ENCODE peak calls at places on chromosomes 13 and 19, in nine cellular contexts. Z is stomach, D is GM23338, M is heart right ventricle, X is right lobe of liver, V is brain microvascular endothelial cell, N is left lung, F is psoas muscle, R is transverse colon. L is an unnamed sample. For H3K36me3, the result is how much of the 10 kb centered on the place peaks cover.

GRCh38 chr13:49869514-49869913 is 66.6 kb downstream of the SPRYD7 start:
- DNase-seq in Z (no peak), D (peak), M (no peak), X (no peak), V (peak), N (no peak), F (no peak), R (no peak), L (no peak)

GRCh38 chr13:102799544-102800144 is 725 bp downstream of the BIVM start:
- DNase-seq in Z (peak), D (peak), M (peak), X (peak), V (peak), N (peak), F (no peak), R (peak), L (no peak)

GRCh38 chr13:26681036-26681435 is 79.5 kb downstream of the GPR12 start:
- DNase-seq in Z (no peak), D (no peak), M (no peak), X (no peak), V (no peak), N (no peak), F (no peak), R (no peak), L (no peak)

GRCh38 chr13:25833761-25834160 is 218.1 kb downstream of the SHISA2 start:
- DNase-seq in Z (no peak), D (no peak), M (no peak), X (no peak), V (no peak), N (no peak), F (no peak), R (no peak), L (no peak)

GRCh38 chr13:106100261-106100919 is 435.1 kb downstream of the EFNB2 start:
- DNase-seq in Z (peak), D (peak), M (no peak), X (no peak), V (no peak), N (no peak), F (no peak), R (peak), L (peak)

GRCh38 chr19:17909017-17909732 is 23.6 kb upstream of the CCDC124 start:
- DNase-seq in Z (no peak), D (peak), M (no peak), X (no peak), V (no peak), N (no peak), F (no peak), R (no peak), L (no peak)

GRCh38 chr19:43699506-43700367 is 16.1 kb upstream of the IRGC start:
- DNase-seq in Z (peak), D (peak), M (peak), X (peak), V (peak), N (peak), F (peak), R (peak), L (peak)

GRCh38 chr19:729564-730381 is 21.0 kb downstream of the PALM start:
- DNase-seq in Z (no peak), D (no peak), M (no peak), X (no peak), V (no peak), N (no peak), F (no peak), R (no peak), L (no peak)

GRCh38 chr13:40480012-40480914 is 186.2 kb downstream of the FOXO1 start:
- DNase-seq in Z (no peak), D (no peak), M (no peak), X (no peak), V (no peak), N (no peak), F (no peak), R (no peak), L (no peak)

GRCh38 chr19:12984143-12984627 is 11.1 kb upstream of the NFIX start:
- DNase-seq in Z (no peak), D (no peak), M (no peak), X (no peak), V (no peak), N (no peak), F (no peak), R (no peak), L (no peak)

GRCh38 chr19:5308471-5309437 is 31.9 kb downstream of the PTPRS start:
- DNase-seq in Z (peak), D (no peak), M (peak), X (no peak), V (peak), N (peak), F (no peak), R (peak), L (no peak)

GRCh38 chr13:71034018-71034417 is 833.0 kb downstream of the DACH1 start:
- DNase-seq in Z (no peak), D (no peak), M (no peak), X (no peak), V (no peak), N (no peak), F (no peak), R (no peak), L (no peak)

GRCh38 chr13:102970542-102970941 is 95.7 kb downstream of the SLC10A2 start:
- DNase-seq in Z (no peak), D (no peak), M (no peak), X (no peak), V (no peak), N (no peak), F (no peak), R (no peak), L (peak)

GRCh38 chr19:31351212-31352193 is 2.3 kb upstream of the TSHZ3 start:
- DNase-seq in Z (no peak), D (peak), M (peak), X (no peak), V (peak), N (no peak), F (no peak), R (peak), L (peak)

GRCh38 chr19:54660967-54661366 is 1.8 kb upstream of the LILRB4 start:
- DNase-seq in Z (no peak), D (no peak), M (no peak), X (no peak), V (no peak), N (no peak), F (no peak), R (no peak), L (no peak)

GRCh38 chr13:30968734-30969335 is 36.4 kb downstream of the TEX26 start:
- DNase-seq in Z (no peak), D (no peak), M (no peak), X (no peak), V (no peak), N (no peak), F (no peak), R (no peak), L (no peak)

GRCh38 chr19:18119243-18120105 is 21.9 kb downstream of the MAST3 start:
- DNase-seq in Z (no peak), D (peak), M (no peak), X (no peak), V (no peak), N (no peak), F (no peak), R (peak), L (peak)

GRCh38 chr13:101757446-101758039 is 305.1 kb downstream of the ITGBL1 start:
- DNase-seq in Z (no peak), D (peak), M (no peak), X (no peak), V (no peak), N (no peak), F (no peak), R (no peak), L (peak)

GRCh38 chr13:114148521-114148855 is 16.1 kb upstream of the RASA3 start:
- DNase-seq in Z (peak), D (no peak), M (no peak), X (no peak), V (no peak), N (no peak), F (no peak), R (peak), L (peak)

GRCh38 chr19:2150794-2151338 is 500 bp downstream of the AP3D1 start:
- DNase-seq in Z (no peak), D (no peak), M (peak), X (no peak), V (no peak), N (no peak), F (peak), R (peak), L (no peak)

GRCh38 chr19:41263042-41263849 is 926 bp upstream of the HNRNPUL1 start:
- DNase-seq in Z (peak), D (peak), M (peak), X (peak), V (peak), N (peak), F (peak), R (peak), L (peak)

GRCh38 chr19:13689050-13689449 is 75.3 kb upstream of the MRI1 start:
- DNase-seq in Z (no peak), D (peak), M (no peak), X (no peak), V (peak), N (no peak), F (no peak), R (no peak), L (peak)

GRCh38 chr13:113973218-113974164 is at the start of gene C13orf46:
- DNase-seq in Z (no peak), D (no peak), M (no peak), X (peak), V (no peak), N (peak), F (peak), R (no peak), L (no peak)

GRCh38 chr13:108915634-108916497 is 286.5 kb downstream of the MYO16 start:
- DNase-seq in Z (peak), D (peak), M (peak), X (peak), V (peak), N (peak), F (peak), R (peak), L (peak)

GRCh38 chr13:113245858-113246791 is 36.7 kb downstream of the CUL4A start:
- DNase-seq in Z (no peak), D (peak), M (no peak), X (no peak), V (no peak), N (peak), F (no peak), R (no peak), L (no peak)

GRCh38 chr19:4985551-4985991 is 16.7 kb downstream of the KDM4B start:
- DNase-seq in Z (no peak), D (no peak), M (no peak), X (no peak), V (no peak), N (no peak), F (peak), R (no peak), L (no peak)

GRCh38 chr19:43798546-43799409 is 3.5 kb downstream of the LYPD5 start:
- DNase-seq in Z (peak), D (peak), M (no peak), X (no peak), V (no peak), N (peak), F (no peak), R (peak), L (peak)

GRCh38 chr13:72384879-72385278 is 342.6 kb downstream of the MZT1 start:
- DNase-seq in Z (no peak), D (no peak), M (no peak), X (no peak), V (peak), N (no peak), F (no peak), R (no peak), L (no peak)

GRCh38 chr19:4328243-4328990 is 10.2 kb downstream of the STAP2 start:
- DNase-seq in Z (peak), D (peak), M (peak), X (peak), V (peak), N (peak), F (peak), R (peak), L (peak)

GRCh38 chr19:6056801-6057650 is 53.3 kb downstream of the RFX2 start:
- DNase-seq in Z (peak), D (peak), M (peak), X (peak), V (peak), N (peak), F (peak), R (peak), L (peak)

DNA sequence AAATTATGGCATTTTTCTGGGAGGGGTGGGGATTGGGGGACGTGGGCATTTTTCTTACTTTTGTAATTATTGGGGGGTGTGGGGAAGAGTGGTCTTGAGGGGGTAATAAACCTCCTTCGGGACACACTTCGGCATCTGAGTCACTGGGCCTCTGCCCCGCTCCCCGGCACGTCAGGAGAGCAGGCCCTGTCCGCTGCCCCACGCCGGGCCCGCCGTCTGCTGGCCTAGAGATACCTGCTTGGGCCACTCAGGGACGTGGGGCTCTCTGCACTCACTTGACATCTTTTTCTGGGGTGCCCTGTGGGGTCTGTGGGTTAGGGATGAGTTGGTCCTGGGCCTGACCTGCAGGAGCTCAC is 3.5 kb upstream of the FTL start:
- DNase-seq in Z (no peak), D (no peak), M (no peak), X (no peak), V (no peak), N (no peak), F (no peak), R (no peak), L (no peak)
- H3K27ac ChIP-seq in Z (peak), D (peak), M (peak), X (peak), V (no peak), N (peak), F (peak), R (peak), L (peak)

GRCh38 chr19:52066258-52066866 is 17.7 kb upstream of the ZNF432 start:
- DNase-seq in Z (no peak), D (no peak), M (no peak), X (no peak), V (no peak), N (no peak), F (no peak), R (no peak), L (no peak)
- H3K4me3 ChIP-seq in Z (no peak), D (no peak), M (no peak), X (no peak), V (no peak), N (no peak), F (no peak), R (no peak), L (no peak)

DNA sequence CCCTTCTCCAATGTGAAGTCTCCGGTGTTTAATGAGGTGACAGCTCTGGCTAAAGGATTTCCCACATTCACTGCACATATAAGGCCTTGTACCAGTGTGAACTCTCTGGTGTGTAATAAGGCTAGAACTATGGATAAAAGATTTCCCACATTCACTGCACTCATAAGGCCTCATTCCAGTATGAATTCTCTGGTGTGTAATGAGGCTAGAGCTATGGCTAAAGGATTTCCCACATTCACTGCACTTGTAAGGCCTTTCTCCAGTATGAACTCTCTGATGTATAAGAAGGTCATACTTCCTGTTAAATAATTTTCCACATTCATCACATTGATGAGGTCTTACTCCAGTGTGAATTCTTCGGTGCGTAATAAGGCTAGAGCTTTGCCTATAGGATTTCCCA is 5.9 kb downstream of the ZNF256 start:
- DNase-seq in Z (no peak), D (no peak), M (no peak), X (no peak), V (no peak), N (no peak), F (no peak), R (no peak), L (no peak)
- H3K36me3 ChIP-seq in Z (half or more), D (under half), M (half or more), X (under half), V (under half), N (half or more), F (under half), R (under half), L (under half)

GRCh38 chr13:45256254-45256653 is 55.4 kb upstream of the KCTD4 start:
- DNase-seq in Z (no peak), D (no peak), M (no peak), X (no peak), V (no peak), N (no peak), F (no peak), R (no peak), L (peak)

GRCh38 chr13:45257638-45258338 is 56.9 kb upstream of the KCTD4 start:
- DNase-seq in Z (no peak), D (no peak), M (no peak), X (no peak), V (no peak), N (no peak), F (no peak), R (no peak), L (no peak)

GRCh38 chr13:45255253-45255987 is 54.6 kb upstream of the KCTD4 start:
- DNase-seq in Z (no peak), D (no peak), M (no peak), X (no peak), V (no peak), N (no peak), F (no peak), R (no peak), L (peak)

GRCh38 chr13:45258339-45258685 is 57.5 kb upstream of the KCTD4 start:
- DNase-seq in Z (no peak), D (no peak), M (no peak), X (no peak), V (no peak), N (peak), F (no peak), R (peak), L (peak)
- H3K27ac ChIP-seq in Z (no peak), D (no peak), M (no peak), X (no peak), V (no peak), N (no peak), F (peak), R (peak), L (no peak)

GRCh38 chr19:10335149-10336053 is 2.1 kb upstream of the RAVER1 start:
- DNase-seq in Z (no peak), D (peak), M (peak), X (peak), V (no peak), N (no peak), F (no peak), R (no peak), L (no peak)
- H3K4me3 ChIP-seq in Z (peak), D (peak), M (peak), X (peak), V (peak), N (no peak), F (peak), R (peak), L (peak)

GRCh38 chr19:38841787-38842438 is 7.9 kb downstream of the HNRNPL start:
- DNase-seq in Z (no peak), D (no peak), M (no peak), X (no peak), V (no peak), N (no peak), F (peak), R (no peak), L (peak)
- H3K36me3 ChIP-seq in Z (half or more), D (half or more), M (half or more), X (under half), V (half or more), N (half or more), F (half or more), R (under half), L (half or more)

GRCh38 chr19:15438124-15438496 is 11.6 kb downstream of the WIZ start:
- DNase-seq in Z (no peak), D (no peak), M (no peak), X (no peak), V (no peak), N (no peak), F (no peak), R (no peak), L (no peak)
- H3K27ac ChIP-seq in Z (peak), D (no peak), M (no peak), X (peak), V (no peak), N (no peak), F (no peak), R (no peak), L (no peak)

GRCh38 chr13:96994030-96994848 is at the start of gene OXGR1:
- DNase-seq in Z (no peak), D (peak), M (no peak), X (peak), V (no peak), N (no peak), F (peak), R (peak), L (no peak)
- H3K4me3 ChIP-seq in Z (peak), D (peak), M (peak), X (peak), V (peak), N (peak), F (peak), R (peak), L (no peak)

GRCh38 chr19:58544591-58545285 is 874 bp downstream of the TRIM28 start:
- DNase-seq in Z (no peak), D (peak), M (peak), X (peak), V (no peak), N (no peak), F (no peak), R (no peak), L (peak)
- H3K36me3 ChIP-seq in Z (under half), D (under half), M (under half), X (under half), V (under half), N (under half), F (under half), R (under half), L (under half)

GRCh38 chr19:45071545-45071938 is 4.7 kb downstream of the ZNF296 start:
- DNase-seq in Z (no peak), D (no peak), M (no peak), X (no peak), V (no peak), N (no peak), F (no peak), R (no peak), L (no peak)

GRCh38 chr19:45070214-45070613 is 6.1 kb downstream of the ZNF296 start:
- DNase-seq in Z (no peak), D (no peak), M (no peak), X (no peak), V (no peak), N (no peak), F (no peak), R (no peak), L (no peak)

GRCh38 chr19:45071969-45072790 is 4.1 kb downstream of the ZNF296 start:
- DNase-seq in Z (peak), D (no peak), M (no peak), X (no peak), V (no peak), N (no peak), F (no peak), R (no peak), L (no peak)

GRCh38 chr19:45069056-45069455 is 7.2 kb downstream of the ZNF296 start:
- DNase-seq in Z (peak), D (peak), M (no peak), X (no peak), V (no peak), N (no peak), F (no peak), R (no peak), L (peak)

DNA sequence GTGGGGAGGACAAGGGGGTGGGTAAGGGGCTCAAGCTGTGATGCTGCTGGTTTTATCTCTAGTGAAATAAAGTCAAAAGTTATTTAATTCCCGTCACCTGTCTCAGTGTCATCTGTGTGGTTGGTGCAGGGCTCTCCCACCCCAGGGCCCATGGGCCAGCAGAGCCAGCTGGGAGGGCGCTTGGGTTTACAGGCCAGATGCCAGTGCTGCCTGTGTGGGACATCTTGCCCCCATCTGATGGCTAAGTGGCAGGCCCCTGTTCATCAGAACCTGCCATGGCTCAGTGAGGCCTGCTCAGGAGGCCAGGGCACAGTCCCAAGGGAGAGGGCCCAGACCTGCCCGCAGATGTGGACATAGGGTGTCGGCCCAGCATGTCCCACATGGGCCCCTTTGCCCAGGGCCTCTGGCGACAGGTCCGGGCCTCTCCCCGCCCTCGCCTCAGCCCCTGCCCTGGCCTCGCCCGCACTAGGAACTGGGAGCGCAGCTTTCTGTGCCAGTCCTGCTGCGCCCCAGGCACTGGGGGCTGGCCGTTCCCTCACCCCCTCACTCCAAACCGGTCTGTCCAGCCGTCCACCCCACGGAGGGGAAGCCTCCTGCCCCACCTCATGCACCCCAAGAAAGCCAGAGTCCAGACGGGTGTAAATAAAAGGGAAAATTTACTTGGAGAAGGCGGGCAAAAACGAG is 5.3 kb downstream of the ZNF296 start:
- DNase-seq in Z (peak), D (no peak), M (no peak), X (no peak), V (no peak), N (no peak), F (no peak), R (no peak), L (no peak)
- H3K27ac ChIP-seq in Z (peak), D (no peak), M (no peak), X (no peak), V (no peak), N (no peak), F (no peak), R (no peak), L (no peak)